ENCODE peak calls at places on chromosomes 12 and 14, in four cellular contexts. E is stimulated activated CD4-positive, alpha-beta T cell treated with anti-CD3 and anti-CD28 coated beads, Interleukin-4, amount 100 ng/mL, for 4 hours; Z is stimulated activated CD8-positive, alpha-beta memory T cell treated with anti-CD3 and anti-CD28 coated beads, Interleukin-15, amount 100 ng/mL, for 24 hours; K is C1 segment of cervical spinal cord. R is an unnamed sample.

GRCh38 chr12:132310181-132311040 is 19.0 kb downstream of the GALNT9 start:
- DNase-seq in Z (no peak), K (no peak), E (no peak), R (no peak)

GRCh38 chr12:114018669-114019068 is 52.5 kb upstream of the RBM19 start:
- DNase-seq in K (no peak), E (no peak), Z (no peak), R (no peak)

GRCh38 chr12:124217508-124217981 is 77.3 kb upstream of the RFLNA start:
- DNase-seq in E (no peak), K (peak), Z (no peak), R (no peak)

GRCh38 chr12:75783093-75783877 is 248.3 kb downstream of the PHLDA1 start:
- DNase-seq in K (no peak), E (no peak), Z (no peak), R (no peak)

GRCh38 chr12:1189163-1189562 is 198.1 kb downstream of the ERC1 start:
- DNase-seq in E (no peak), Z (no peak), K (no peak), R (no peak)

GRCh38 chr14:68473050-68473449 is 319.8 kb downstream of the ZFP36L1 start:
- DNase-seq in K (no peak), E (no peak), Z (no peak), R (no peak)

GRCh38 chr12:106256524-106256923 is 8.7 kb upstream of the CKAP4 start:
- DNase-seq in E (no peak), K (no peak), Z (no peak), R (no peak)

GRCh38 chr12:26845057-26845666 is 12.2 kb upstream of the ITPR2 start:
- DNase-seq in Z (no peak), K (peak), E (no peak), R (no peak)

GRCh38 chr14:66311935-66312334 is 174.2 kb upstream of the CCDC196 start:
- DNase-seq in E (no peak), Z (no peak), K (no peak), R (no peak)

GRCh38 chr12:6775185-6775770 is 3.0 kb downstream of the LAG3 start:
- DNase-seq in E (no peak), Z (no peak), K (no peak), R (no peak)

GRCh38 chr12:40375076-40375475 is 150.3 kb downstream of the LRRK2 start:
- DNase-seq in K (no peak), E (no peak), Z (no peak), R (no peak)

GRCh38 chr12:95335948-95336347 is 118.3 kb downstream of the VEZT start:
- DNase-seq in Z (no peak), K (no peak), E (no peak), R (no peak)

GRCh38 chr12:56801661-56802622 is 38.8 kb downstream of the HSD17B6 start:
- DNase-seq in K (no peak), E (no peak), Z (no peak), R (no peak)

GRCh38 chr14:93173943-93174395 is 10.7 kb downstream of the MOAP1 start:
- DNase-seq in Z (no peak), E (no peak), K (no peak), R (no peak)

R was measured in mesothelial cell of epicardium.